ENCODE peak calls at places on chromosomes 13 and 19, in five cellular contexts. B is coronary artery; M is WTC11; H is CD4-positive, alpha-beta T cell; G is progenitor cell of endocrine pancreas. E is an unnamed sample.

GRCh38 chr19:41548954-41549688 is 26.8 kb upstream of the CEACAM21 start:
- DNase-seq in B (no peak), M (no peak), H (peak; percentile 57), G (no peak), E (peak; percentile 65)

GRCh38 chr13:35162420-35162819 is 220.3 kb downstream of the NBEA start:
- DNase-seq in B (no peak), M (no peak), H (no peak), G (no peak), E (no peak)

GRCh38 chr13:113637262-113638160 is 20.5 kb downstream of the ATP4B start:
- DNase-seq in B (peak; percentile 61), M (peak; percentile 9), H (no peak), G (no peak), E (no peak)

GRCh38 chr13:75400775-75401174 is 81.2 kb downstream of the TBC1D4 start:
- DNase-seq in B (no peak), M (no peak), H (no peak), G (no peak), E (no peak)

GRCh38 chr13:45219938-45220375 is 19.1 kb upstream of the KCTD4 start:
- DNase-seq in B (no peak), M (no peak), H (no peak), G (no peak), E (no peak)

GRCh38 chr19:5172859-5173577 is 167.6 kb downstream of the PTPRS start:
- DNase-seq in B (no peak), M (no peak), H (no peak), G (no peak), E (no peak)

GRCh38 chr19:2485428-2485827 is 9.5 kb downstream of the GADD45B start:
- DNase-seq in B (no peak), M (no peak), H (no peak), G (no peak), E (no peak)

GRCh38 chr19:37594982-37595382 is 306 bp downstream of the ZNF540 start:
- DNase-seq in B (peak; percentile 81), M (peak; percentile 50), H (peak; percentile 51), G (peak; percentile 25), E (no peak)

GRCh38 chr13:66689628-66690027 is 540.5 kb downstream of the PCDH9 start:
- DNase-seq in B (no peak), M (no peak), H (no peak), G (no peak), E (no peak)

GRCh38 chr13:26019881-26020535 is 31.8 kb downstream of the SHISA2 start:
- DNase-seq in B (no peak), M (no peak), H (no peak), G (no peak), E (no peak)

GRCh38 chr13:85543144-85543543 is 256.1 kb downstream of the SLITRK6 start:
- DNase-seq in B (no peak), M (no peak), H (no peak), G (no peak), E (no peak)

GRCh38 chr13:105497597-105497996 is 1037.9 kb downstream of the EFNB2 start:
- DNase-seq in B (no peak), M (no peak), H (no peak), G (no peak), E (no peak)

GRCh38 chr13:58843567-58843966 is 1212.0 kb downstream of the PCDH17 start:
- DNase-seq in B (no peak), M (no peak), H (no peak), G (no peak), E (no peak)

GRCh38 chr13:57680609-57681008 is 49.1 kb downstream of the PCDH17 start:
- DNase-seq in B (no peak), M (no peak), H (no peak), G (no peak), E (no peak)

GRCh38 chr13:82833928-82834327 is 1048.3 kb downstream of the SLITRK1 start:
- DNase-seq in B (no peak), M (no peak), H (no peak), G (no peak), E (no peak)

GRCh38 chr13:29648760-29649159 is 53.3 kb upstream of the SLC7A1 start:
- DNase-seq in B (no peak), M (no peak), H (no peak), G (no peak), E (no peak)

GRCh38 chr13:63351081-63351480 is 1935.4 kb upstream of the PCDH20 start:
- DNase-seq in B (no peak), M (no peak), H (no peak), G (no peak), E (no peak)

GRCh38 chr13:77548594-77548993 is 13.1 kb downstream of the SCEL start:
- DNase-seq in B (no peak), M (no peak), H (no peak), G (no peak), E (no peak)

GRCh38 chr19:31049431-31049830 is 299.8 kb downstream of the TSHZ3 start:
- DNase-seq in B (no peak), M (no peak), H (no peak), G (no peak), E (no peak)

GRCh38 chr13:113115363-113116205 is 7.0 kb upstream of the F10 start:
- DNase-seq in B (peak; percentile 64), M (no peak), H (no peak), G (peak; percentile 8), E (no peak)

GRCh38 chr13:110546933-110547332 is 14.6 kb downstream of the RAB20 start:
- DNase-seq in B (no peak), M (no peak), H (no peak), G (no peak), E (no peak)

GRCh38 chr13:108662528-108662927 is 33.1 kb downstream of the MYO16 start:
- DNase-seq in B (no peak), M (no peak), H (no peak), G (no peak), E (no peak)

GRCh38 chr13:111283991-111284390 is 36.5 kb upstream of the TEX29 start:
- DNase-seq in B (no peak), M (no peak), H (no peak), G (no peak), E (no peak)

GRCh38 chr19:34645551-34645950 is 31.4 kb downstream of the SCGB2B2 start:
- DNase-seq in B (no peak), M (no peak), H (no peak), G (no peak), E (no peak)

GRCh38 chr19:50384685-50385535 is 763 bp downstream of the POLD1 start:
- DNase-seq in B (no peak), M (no peak), H (no peak), G (no peak), E (no peak)

GRCh38 chr13:29457299-29457698 is 138.2 kb downstream of the SLC7A1 start:
- DNase-seq in B (no peak), M (no peak), H (no peak), G (no peak), E (no peak)

GRCh38 chr19:3536429-3537100 is 2.4 kb upstream of the TEKTIP1 start:
- DNase-seq in B (no peak), M (no peak), H (no peak), G (no peak), E (no peak)

GRCh38 chr19:3357731-3358391 is 8.5 kb upstream of the NFIC start:
- DNase-seq in B (no peak), M (no peak), H (no peak), G (no peak), E (no peak)

GRCh38 chr13:95197548-95197947 is 103.7 kb downstream of the ABCC4 start:
- DNase-seq in B (no peak), M (no peak), H (no peak), G (no peak), E (no peak)

GRCh38 chr19:15432629-15433518 is 14.1 kb upstream of the AKAP8L start:
- DNase-seq in B (peak; percentile 92), M (peak; percentile 93), H (peak; percentile 88), G (peak; percentile 87), E (peak; percentile 98)

GRCh38 chr13:47594833-47595232 is 406.2 kb downstream of the SUCLA2 start:
- DNase-seq in B (no peak), M (no peak), H (no peak), G (no peak), E (no peak)

DNA sequence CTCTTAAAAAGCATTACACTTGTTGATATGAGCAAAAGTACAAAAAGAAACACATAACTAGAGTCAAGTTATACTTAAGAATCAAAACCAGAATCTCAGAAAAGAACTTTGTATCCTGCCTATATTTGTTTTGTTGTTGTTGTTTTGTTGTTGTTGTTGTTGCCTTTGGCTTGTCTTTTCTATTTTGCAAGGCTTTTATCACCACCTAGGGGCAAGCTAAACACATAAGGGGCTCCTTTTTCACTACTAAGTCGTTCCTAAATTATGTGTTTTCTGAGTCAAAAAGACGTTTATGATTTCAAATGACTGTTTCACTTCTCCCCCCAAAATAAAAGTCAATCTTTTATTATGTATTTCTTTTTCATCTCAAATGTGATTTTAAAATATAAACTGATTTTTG is 250.2 kb downstream of the RBM26 start:
- DNase-seq in B (no peak), M (no peak), H (no peak), G (no peak), E (no peak)
- TF ChIP-seq CTCF in B (no peak), M (no peak), H (no peak), G (no peak), E (no peak)

GRCh38 chr19:48852292-48852691 is 16.0 kb upstream of the HSD17B14 start:
- DNase-seq in B (no peak), M (no peak), H (no peak), G (no peak), E (no peak)
- TF ChIP-seq CTCF in B (no peak), M (no peak), H (no peak), G (no peak), E (no peak)

DNA sequence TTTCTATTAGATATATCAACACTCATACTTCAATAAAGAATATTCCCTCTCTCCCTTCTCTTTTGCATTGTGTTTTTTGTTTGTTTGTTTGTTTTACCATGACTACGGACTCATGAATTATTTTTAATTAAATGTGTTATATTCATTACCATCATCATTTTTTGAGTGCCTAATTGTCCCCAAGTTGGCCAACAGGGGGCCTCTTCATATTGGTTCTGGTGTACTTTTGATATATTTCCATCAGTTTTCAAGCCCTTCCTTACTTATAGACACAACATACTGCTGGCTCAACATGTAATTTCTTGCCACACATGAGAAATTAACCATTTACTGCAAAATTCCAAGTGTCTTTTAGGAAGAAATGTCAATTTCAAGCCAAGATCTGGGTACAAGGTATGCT is 54.5 kb upstream of the GPC6 start:
- DNase-seq in B (no peak), M (peak; percentile 16), H (no peak), G (no peak), E (no peak)
- TF ChIP-seq CTCF in B (no peak), M (peak; percentile 45), H (no peak), G (peak; percentile 47), E (no peak)

GRCh38 chr13:71242191-71242590 is 624.8 kb downstream of the DACH1 start:
- DNase-seq in B (no peak), M (no peak), H (no peak), G (no peak), E (no peak)
- TF ChIP-seq CTCF in B (no peak), M (no peak), H (no peak), G (no peak), E (no peak)